ENCODE peak calls at places on chromosomes 3 and 15, in eight cellular contexts. K is A549, V is ovary, F is upper lobe of left lung, H is endothelial cell of umbilical vein, S is stomach, D is K562, R is prostate gland. N is an unnamed sample. For H3K4me1, the result is how much of the 10 kb centered on the place peaks cover.

GRCh38 chr3:183477801-183478456 is 49.5 kb upstream of the MCF2L2 start:
- DNase-seq in K (no peak), V (no peak), F (no peak), H (no peak), S (no peak), D (no peak), R (no peak), N (no peak)

GRCh38 chr3:127792664-127793292 is 29.5 kb downstream of the MGLL start:
- DNase-seq in K (peak), V (no peak), F (no peak), H (peak), S (peak), D (no peak), R (no peak), N (peak)

GRCh38 chr3:190811775-190812480 is 50.6 kb downstream of the GMNC start:
- DNase-seq in K (peak), V (peak), F (no peak), H (peak), S (no peak), D (peak), R (no peak), N (no peak)

GRCh38 chr3:138912237-138912636 is 34.7 kb downstream of the FOXL2 start:
- DNase-seq in K (no peak), V (no peak), F (no peak), H (no peak), S (no peak), D (peak), R (no peak), N (no peak)

GRCh38 chr3:73461582-73461981 is 163.2 kb downstream of the PDZRN3 start:
- DNase-seq in K (no peak), V (peak), F (no peak), H (no peak), S (no peak), D (no peak), R (no peak), N (peak)

GRCh38 chr15:92104069-92104468 is 250.6 kb downstream of the SLCO3A1 start:
- DNase-seq in K (no peak), V (no peak), F (no peak), H (no peak), S (no peak), D (no peak), R (no peak), N (no peak)

GRCh38 chr3:172074578-172074977 is 35.2 kb downstream of the FNDC3B start:
- DNase-seq in K (no peak), V (no peak), F (no peak), H (peak), S (no peak), D (no peak), R (no peak), N (no peak)

GRCh38 chr3:189275852-189276251 is 104.1 kb downstream of the TPRG1 start:
- DNase-seq in K (no peak), V (no peak), F (no peak), H (no peak), S (no peak), D (no peak), R (no peak), N (no peak)

GRCh38 chr3:53254190-53254809 is 1.5 kb downstream of the TKT start:
- DNase-seq in K (no peak), V (no peak), F (no peak), H (peak), S (no peak), D (no peak), R (no peak), N (no peak)

GRCh38 chr3:143585720-143586456 is 262.4 kb downstream of the SLC9A9 start:
- DNase-seq in K (no peak), V (no peak), F (no peak), H (no peak), S (no peak), D (no peak), R (no peak), N (no peak)

GRCh38 chr3:139520028-139520737 is 19.4 kb downstream of the RBP1 start:
- DNase-seq in K (peak), V (no peak), F (no peak), H (no peak), S (no peak), D (peak), R (no peak), N (no peak)

GRCh38 chr3:24373198-24373959 is 121.3 kb downstream of the THRB start:
- DNase-seq in K (no peak), V (no peak), F (no peak), H (no peak), S (peak), D (no peak), R (peak), N (peak)

GRCh38 chr15:24848050-24848449 is 106.7 kb upstream of the SNRPN start:
- DNase-seq in K (peak), V (no peak), F (peak), H (peak), S (no peak), D (no peak), R (peak), N (peak)

GRCh38 chr3:47225310-47225906 is 57.2 kb downstream of the KIF9 start:
- DNase-seq in K (no peak), V (no peak), F (no peak), H (no peak), S (no peak), D (no peak), R (no peak), N (no peak)

GRCh38 chr3:188673509-188674239 is 498.1 kb upstream of the TPRG1 start:
- DNase-seq in K (peak), V (no peak), F (no peak), H (no peak), S (no peak), D (no peak), R (no peak), N (no peak)

GRCh38 chr3:125593991-125594574 is 1.2 kb downstream of the OSBPL11 start:
- DNase-seq in K (no peak), V (no peak), F (no peak), H (peak), S (no peak), D (no peak), R (no peak), N (no peak)

DNA sequence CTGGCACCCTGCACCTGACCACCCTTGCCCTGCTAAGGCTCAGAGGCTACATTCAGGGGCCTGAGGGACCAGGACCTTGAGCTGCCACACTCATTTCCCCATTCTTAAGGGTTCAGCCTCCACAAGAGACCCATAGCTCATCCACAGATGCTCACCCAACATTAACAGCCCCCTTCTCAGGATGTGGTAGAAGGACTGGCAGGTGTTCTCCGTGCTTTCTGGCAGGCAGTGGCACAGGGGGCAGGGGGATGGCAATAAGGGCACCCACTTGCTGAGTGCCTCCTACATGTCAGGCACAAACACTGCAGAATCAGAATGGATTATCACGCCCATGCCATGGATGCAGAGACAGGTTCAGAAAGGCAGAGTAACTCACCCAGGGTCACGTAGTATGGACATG is 9.5 kb downstream of the MAPKAPK3 start:
- DNase-seq in K (no peak), V (no peak), F (no peak), H (no peak), S (no peak), D (no peak), R (no peak), N (no peak)
- H3K4me1 ChIP-seq in K (under half), V (under half), F (half or more), H (under half), S (under half), D (under half), R (under half), N (half or more)

DNA sequence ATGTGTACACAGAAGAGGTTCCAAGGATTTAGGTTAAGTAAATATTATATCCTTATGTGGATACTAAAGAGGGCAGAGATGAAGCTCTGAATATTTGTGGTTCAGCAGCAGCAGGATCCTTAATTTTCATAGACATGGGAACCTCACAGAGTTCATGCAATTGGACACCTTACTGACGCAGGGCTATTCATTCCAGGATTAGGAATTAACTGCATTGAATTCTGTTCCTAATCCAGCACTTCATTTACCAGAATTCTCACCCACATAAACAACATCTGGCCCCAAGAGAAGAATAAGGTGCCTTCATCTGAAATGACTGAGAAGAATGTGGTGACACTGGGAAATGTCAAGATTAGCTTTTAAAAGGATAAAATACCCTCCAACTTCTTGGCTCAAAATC is 62.4 kb downstream of the ADAMTS9 start:
- DNase-seq in K (no peak), V (no peak), F (no peak), H (no peak), S (no peak), D (no peak), R (no peak), N (no peak)
- TF ChIP-seq POLR2A in K (no peak), V (no peak), F (no peak), H (no peak), S (no peak), D (no peak), R (no peak), N (no peak)

DNA sequence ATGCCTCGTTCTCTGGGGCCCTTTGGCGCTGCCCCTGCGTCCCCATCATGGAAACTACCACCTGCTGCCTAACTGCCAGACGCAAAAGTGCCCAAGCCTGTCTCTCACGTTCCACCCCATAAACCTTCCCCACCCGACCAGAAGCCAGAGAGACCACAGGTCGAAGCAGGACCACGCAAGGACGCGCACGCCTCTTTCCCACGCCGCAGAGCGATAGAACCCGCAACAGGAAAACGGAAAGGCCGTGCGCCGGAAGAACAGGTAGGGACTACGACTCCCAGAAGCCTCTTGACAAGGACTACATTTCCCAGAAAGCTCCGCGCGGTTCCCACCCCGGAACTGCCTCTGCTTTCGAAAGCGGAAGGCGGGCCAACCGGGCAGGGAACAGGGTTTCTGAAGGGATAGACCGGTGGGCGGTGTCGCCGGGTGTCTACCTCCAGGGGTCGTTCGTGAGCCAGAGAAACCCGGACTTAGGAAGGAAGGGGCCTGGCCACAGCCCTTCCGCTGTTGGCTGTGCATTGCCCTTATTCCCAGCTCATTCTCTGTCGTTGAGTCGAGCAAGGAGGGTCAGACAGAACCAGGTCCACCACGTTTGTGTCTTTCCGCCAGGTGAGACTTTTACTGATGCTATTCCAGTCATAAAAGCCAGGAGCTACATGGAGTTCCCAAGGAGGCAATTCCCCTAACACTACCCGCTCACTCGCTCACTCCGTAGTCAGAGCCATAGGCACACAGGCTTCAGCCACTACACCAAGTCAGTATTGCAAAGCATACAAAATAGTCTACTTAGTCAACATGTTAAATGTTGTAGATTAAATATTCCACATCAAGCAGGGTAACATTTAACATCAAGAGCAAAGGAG is 56.6 kb upstream of the ZBTB38 start:
- DNase-seq in K (peak), V (peak), F (peak), H (peak), S (peak), D (peak), R (peak), N (peak)
- H3K27ac ChIP-seq in K (peak), V (no peak), F (peak), H (peak), S (peak), D (peak), R (peak), N (peak)

GRCh38 chr3:15265655-15266509 is 59.8 kb downstream of the CAPN7 start:
- DNase-seq in K (no peak), V (peak), F (peak), H (no peak), S (no peak), D (no peak), R (no peak), N (peak)
- H3K4me1 ChIP-seq in K (under half), V (under half), F (half or more), H (under half), S (under half), D (under half), R (under half), N (under half)

GRCh38 chr3:129050556-129051295 is 9.9 kb upstream of the GP9 start:
- DNase-seq in K (no peak), V (no peak), F (peak), H (no peak), S (no peak), D (no peak), R (no peak), N (no peak)

GRCh38 chr3:129052675-129053074 is 7.9 kb upstream of the GP9 start:
- DNase-seq in K (no peak), V (peak), F (no peak), H (peak), S (peak), D (no peak), R (no peak), N (peak)

GRCh38 chr3:129054605-129055104 is 5.9 kb upstream of the GP9 start:
- DNase-seq in K (no peak), V (no peak), F (no peak), H (peak), S (no peak), D (peak), R (no peak), N (no peak)

GRCh38 chr3:129047553-129047839 is 13.1 kb upstream of the GP9 start:
- DNase-seq in K (no peak), V (no peak), F (peak), H (no peak), S (no peak), D (no peak), R (no peak), N (no peak)

DNA sequence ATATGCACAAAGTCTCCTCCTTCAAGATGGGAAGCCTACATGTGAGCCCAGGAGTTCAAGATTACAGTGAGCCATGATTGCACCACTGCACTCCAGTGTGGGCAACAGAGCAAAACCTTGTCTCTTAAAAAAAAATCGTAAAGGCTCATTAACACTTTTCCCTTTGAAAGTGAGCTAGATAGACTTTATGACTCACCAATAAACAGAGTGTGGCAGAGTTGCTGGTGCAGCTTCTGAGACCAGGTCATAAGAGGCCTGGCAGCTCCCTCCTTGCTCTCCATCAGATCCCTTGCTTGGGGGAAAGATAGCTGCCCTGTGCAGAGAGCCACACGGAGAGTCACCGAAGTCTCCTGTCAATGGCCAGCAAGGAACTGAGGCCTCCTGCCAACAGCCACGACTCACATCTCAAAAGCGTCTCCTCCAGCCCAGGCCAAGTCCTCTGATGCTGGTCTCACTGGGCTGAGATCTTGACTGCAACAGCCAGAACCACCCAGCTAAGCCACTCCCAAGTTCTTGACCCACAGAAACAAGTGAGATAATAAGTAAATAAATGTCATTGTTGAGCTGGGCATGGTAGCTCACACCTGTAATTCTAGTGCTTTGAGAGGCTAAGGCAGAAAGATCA is 8.7 kb upstream of the GP9 start:
- DNase-seq in K (no peak), V (no peak), F (no peak), H (no peak), S (peak), D (no peak), R (no peak), N (no peak)
- TF ChIP-seq POLR2A in K (no peak), V (no peak), F (no peak), H (no peak), S (no peak), D (no peak), R (no peak), N (no peak)

GRCh38 chr15:74259324-74259712 is 23.2 kb downstream of the CCDC33 start:
- DNase-seq in K (no peak), V (no peak), F (no peak), H (no peak), S (no peak), D (no peak), R (no peak), N (no peak)
- H3K27ac ChIP-seq in K (no peak), V (no peak), F (no peak), H (no peak), S (no peak), D (no peak), R (no peak), N (no peak)

DNA sequence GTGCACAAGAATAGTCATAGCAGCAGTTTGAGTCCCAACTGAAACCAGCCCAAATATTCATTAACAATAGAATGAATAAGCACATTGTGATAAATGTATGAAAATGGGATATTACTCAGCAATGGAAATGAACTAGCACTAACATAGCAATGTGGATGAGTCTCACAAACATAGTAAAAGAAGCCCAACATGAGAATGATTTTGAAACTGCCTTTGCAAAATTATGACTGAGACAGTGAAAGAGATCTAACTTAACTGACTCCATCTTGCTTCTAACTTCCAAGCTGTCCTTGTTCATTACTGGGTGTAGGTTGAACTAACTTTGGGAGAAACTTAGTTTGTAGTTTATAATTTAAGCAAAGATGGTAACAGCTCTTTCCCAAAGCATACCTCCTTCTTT is 77.0 kb downstream of the CD200R1L start:
- DNase-seq in K (no peak), V (no peak), F (no peak), H (no peak), S (no peak), D (no peak), R (no peak), N (no peak)
- H3K4me1 ChIP-seq in K (under half), V (under half), F (under half), H (under half), S (under half), D (under half), R (under half), N (under half)

GRCh38 chr3:45604596-45604995 is 10.0 kb downstream of the LIMD1 start:
- DNase-seq in K (no peak), V (no peak), F (no peak), H (no peak), S (no peak), D (no peak), R (no peak), N (no peak)
- TF ChIP-seq POLR2A in K (no peak), V (no peak), F (no peak), H (no peak), S (no peak), D (no peak), R (no peak), N (no peak)

DNA sequence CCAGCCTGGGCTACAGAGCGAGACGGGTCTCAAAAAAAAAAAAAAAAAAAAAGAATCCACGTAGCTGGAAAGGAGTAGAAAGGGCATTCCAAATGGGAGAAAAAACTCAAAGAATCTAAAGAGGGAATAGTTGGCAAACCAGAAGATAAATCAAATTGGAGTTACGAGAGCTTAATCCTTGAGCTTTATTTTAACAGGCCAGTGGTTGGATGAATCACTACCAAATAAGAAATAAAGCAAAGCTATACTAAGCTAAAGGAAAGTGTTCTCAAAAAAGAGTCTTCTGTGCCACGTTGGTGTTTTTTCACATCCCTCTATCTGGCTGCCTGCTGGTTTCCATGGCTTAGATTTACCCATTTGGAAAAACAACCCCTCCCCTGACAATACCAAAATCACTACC is 14.0 kb downstream of the VGLL4 start:
- DNase-seq in K (no peak), V (no peak), F (no peak), H (no peak), S (no peak), D (no peak), R (no peak), N (no peak)
- H3K27ac ChIP-seq in K (no peak), V (no peak), F (no peak), H (no peak), S (no peak), D (no peak), R (no peak), N (peak)

GRCh38 chr3:133890037-133890436 is 5.6 kb downstream of the RAB6B start:
- DNase-seq in K (no peak), V (no peak), F (no peak), H (no peak), S (no peak), D (no peak), R (no peak), N (no peak)
- H3K4me1 ChIP-seq in K (under half), V (under half), F (under half), H (under half), S (under half), D (under half), R (under half), N (half or more)

N was measured in heart left ventricle.